ENCODE peak calls at places on chromosomes 1 and 21, in five cellular contexts. One of them, this sample, is unnamed.

GRCh38 chr1:234777850-234778214 is 167.9 kb upstream of the IRF2BP2 start:
- DNase-seq in tibial artery: no peak
- DNase-seq in neural progenitor cell: no peak
- DNase-seq in OCI-LY7: no peak
- DNase-seq in prostate gland: no peak
- DNase-seq in this sample: no peak

GRCh38 chr1:93839307-93839706 is 39.7 kb downstream of the DNTTIP2 start:
- DNase-seq in neural progenitor cell: no peak
- DNase-seq in OCI-LY7: no peak
- DNase-seq in tibial artery: no peak
- DNase-seq in prostate gland: no peak
- DNase-seq in this sample: no peak

GRCh38 chr1:234861761-234862160 is 251.8 kb upstream of the IRF2BP2 start:
- DNase-seq in prostate gland: no peak
- DNase-seq in tibial artery: no peak
- DNase-seq in neural progenitor cell: no peak
- DNase-seq in OCI-LY7: no peak
- DNase-seq in this sample: no peak

GRCh38 chr1:194342484-194343262 is 1156.3 kb upstream of the B3GALT2 start:
- DNase-seq in prostate gland: no peak
- DNase-seq in OCI-LY7: peak; percentile 59
- DNase-seq in neural progenitor cell: peak; percentile 68
- DNase-seq in tibial artery: no peak
- DNase-seq in this sample: no peak

GRCh38 chr1:173862769-173863223 is 5.0 kb downstream of the GAS5 start:
- DNase-seq in tibial artery: no peak
- DNase-seq in prostate gland: no peak
- DNase-seq in OCI-LY7: peak; percentile 22
- DNase-seq in neural progenitor cell: no peak
- DNase-seq in this sample: no peak

GRCh38 chr1:187513190-187513589 is 684.4 kb downstream of the PLA2G4A start:
- DNase-seq in tibial artery: no peak
- DNase-seq in prostate gland: no peak
- DNase-seq in neural progenitor cell: no peak
- DNase-seq in OCI-LY7: no peak
- DNase-seq in this sample: no peak

GRCh38 chr1:31434101-31434871 is 21.3 kb downstream of the SERINC2 start:
- DNase-seq in prostate gland: no peak
- DNase-seq in OCI-LY7: no peak
- DNase-seq in neural progenitor cell: peak; percentile 14
- DNase-seq in tibial artery: peak; percentile 59
- DNase-seq in this sample: no peak

GRCh38 chr1:224459051-224459450 is 24.5 kb upstream of the WDR26 start:
- DNase-seq in prostate gland: no peak
- DNase-seq in OCI-LY7: no peak
- DNase-seq in tibial artery: no peak
- DNase-seq in neural progenitor cell: no peak
- DNase-seq in this sample: no peak

GRCh38 chr1:116493484-116494350 is 77.1 kb downstream of the CD58 start:
- DNase-seq in prostate gland: no peak
- DNase-seq in OCI-LY7: no peak
- DNase-seq in neural progenitor cell: no peak
- DNase-seq in tibial artery: no peak
- DNase-seq in this sample: no peak

GRCh38 chr1:14140800-14141526 is 441.0 kb downstream of the PRDM2 start:
- DNase-seq in tibial artery: peak; percentile 80
- DNase-seq in neural progenitor cell: no peak
- DNase-seq in OCI-LY7: no peak
- DNase-seq in prostate gland: peak; percentile 64
- DNase-seq in this sample: no peak

GRCh38 chr1:115545791-115546733 is 95.7 kb upstream of the VANGL1 start:
- DNase-seq in prostate gland: peak; percentile 30
- DNase-seq in tibial artery: peak; percentile 68
- DNase-seq in OCI-LY7: no peak
- DNase-seq in neural progenitor cell: peak; percentile 65
- DNase-seq in this sample: no peak

GRCh38 chr21:42317341-42317741 is 2.1 kb upstream of the TFF3 start:
- DNase-seq in tibial artery: no peak
- DNase-seq in neural progenitor cell: no peak
- DNase-seq in OCI-LY7: no peak
- DNase-seq in prostate gland: no peak
- DNase-seq in this sample: no peak

GRCh38 chr1:46342084-46342656 is 1.6 kb downstream of the NSUN4 start:
- DNase-seq in OCI-LY7: peak; percentile 46
- DNase-seq in prostate gland: no peak
- DNase-seq in neural progenitor cell: peak; percentile 15
- DNase-seq in tibial artery: no peak
- DNase-seq in this sample: no peak

GRCh38 chr1:241499910-241500309 is 19.6 kb downstream of the FH start:
- DNase-seq in prostate gland: no peak
- DNase-seq in OCI-LY7: peak; percentile 12
- DNase-seq in neural progenitor cell: peak; percentile 50
- DNase-seq in tibial artery: no peak
- DNase-seq in this sample: no peak

GRCh38 chr1:181987334-181987870 is 74.1 kb downstream of the ZNF648 start:
- DNase-seq in tibial artery: no peak
- DNase-seq in prostate gland: no peak
- DNase-seq in neural progenitor cell: no peak
- DNase-seq in OCI-LY7: no peak
- DNase-seq in this sample: no peak

GRCh38 chr1:3772715-3773571 is at the start of gene SMIM1:
- DNase-seq in prostate gland: no peak
- DNase-seq in neural progenitor cell: no peak
- DNase-seq in OCI-LY7: no peak
- DNase-seq in tibial artery: no peak
- DNase-seq in this sample: no peak

GRCh38 chr1:11045428-11046269 is 1.4 kb downstream of the MASP2 start:
- DNase-seq in prostate gland: no peak
- DNase-seq in OCI-LY7: no peak
- DNase-seq in neural progenitor cell: peak; percentile 75
- DNase-seq in tibial artery: no peak
- DNase-seq in this sample: no peak

GRCh38 chr21:25582888-25583287 is 24.4 kb downstream of the MRPL39 start:
- DNase-seq in neural progenitor cell: no peak
- DNase-seq in tibial artery: no peak
- DNase-seq in OCI-LY7: no peak
- DNase-seq in prostate gland: no peak
- DNase-seq in this sample: no peak

GRCh38 chr1:191690931-191691330 is 467.3 kb upstream of the RGS18 start:
- DNase-seq in tibial artery: no peak
- DNase-seq in neural progenitor cell: no peak
- DNase-seq in OCI-LY7: no peak
- DNase-seq in prostate gland: no peak
- DNase-seq in this sample: no peak

GRCh38 chr1:72007312-72007711 is 275.0 kb downstream of the NEGR1 start:
- DNase-seq in OCI-LY7: no peak
- DNase-seq in tibial artery: no peak
- DNase-seq in neural progenitor cell: no peak
- DNase-seq in prostate gland: no peak
- DNase-seq in this sample: no peak

GRCh38 chr1:25641931-25642611 is 25.5 kb downstream of the MAN1C1 start:
- DNase-seq in OCI-LY7: no peak
- DNase-seq in prostate gland: no peak
- DNase-seq in tibial artery: no peak
- DNase-seq in neural progenitor cell: no peak
- DNase-seq in this sample: no peak

GRCh38 chr1:154697710-154698109 is 89.7 kb upstream of the ADAR start:
- DNase-seq in tibial artery: no peak
- DNase-seq in neural progenitor cell: no peak
- DNase-seq in OCI-LY7: no peak
- DNase-seq in prostate gland: no peak
- DNase-seq in this sample: no peak

GRCh38 chr1:55212349-55213028 is 2.7 kb downstream of the USP24 start:
- DNase-seq in neural progenitor cell: no peak
- DNase-seq in OCI-LY7: peak; percentile 29
- DNase-seq in tibial artery: no peak
- DNase-seq in prostate gland: no peak
- DNase-seq in this sample: no peak

DNA sequence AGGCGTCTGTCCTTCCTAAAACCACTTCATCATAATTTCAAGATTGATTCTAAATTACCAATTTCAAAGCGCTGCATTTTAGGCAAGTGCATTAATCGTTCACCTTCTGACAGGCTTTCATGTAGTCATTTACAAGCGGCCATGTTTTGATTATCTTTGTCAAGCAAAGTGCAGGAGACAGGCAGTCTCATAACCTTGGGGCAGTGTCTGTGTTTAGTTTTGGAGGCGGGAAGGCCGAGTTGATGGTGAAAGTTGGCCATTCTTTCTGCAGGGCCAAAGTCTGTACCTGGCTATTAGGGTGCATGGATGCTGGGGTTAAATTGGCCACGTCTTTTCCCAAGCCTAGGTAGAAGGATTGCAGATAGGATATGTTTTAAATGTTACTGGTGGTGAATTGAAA is 2.9 kb downstream of the AGPAT3 start:
- DNase-seq in tibial artery: no peak
- DNase-seq in prostate gland: no peak
- DNase-seq in OCI-LY7: no peak
- DNase-seq in neural progenitor cell: no peak
- DNase-seq in this sample: no peak
- H3K27ac ChIP-seq in tibial artery: no peak overlapping the region
- H3K27ac ChIP-seq in prostate gland: no peak overlapping the region
- H3K27ac ChIP-seq in OCI-LY7: no peak overlapping the region
- H3K27ac ChIP-seq in neural progenitor cell: no peak overlapping the region
- H3K27ac ChIP-seq in this sample: no peak overlapping the region

DNA sequence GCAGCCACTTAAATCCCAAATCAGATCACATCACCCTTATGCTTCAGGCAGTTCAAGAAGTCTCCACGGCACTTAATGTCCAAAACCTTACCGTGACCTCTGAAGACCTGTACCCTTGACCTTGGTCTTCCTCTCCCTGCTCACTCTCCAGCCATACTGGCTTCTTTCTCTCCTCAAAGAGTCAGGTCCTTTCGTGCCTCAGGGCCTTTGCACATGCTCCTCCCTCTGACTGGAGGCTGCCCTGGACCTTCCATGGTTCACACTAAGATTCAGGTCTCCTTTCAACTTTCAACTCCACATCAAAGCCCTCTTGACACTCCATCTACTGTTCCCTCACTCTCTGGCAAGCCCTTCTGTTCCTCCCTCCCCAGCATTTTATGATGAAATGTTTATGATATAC is 289.9 kb upstream of the VAMP3 start:
- DNase-seq in prostate gland: no peak
- DNase-seq in neural progenitor cell: no peak
- DNase-seq in OCI-LY7: no peak
- DNase-seq in tibial artery: no peak
- DNase-seq in this sample: no peak
- H3K4me1 ChIP-seq in prostate gland: no peaks in the 10 kb centered on the region
- H3K4me1 ChIP-seq in neural progenitor cell: peaks cover 21% of the 10 kb centered on the region
- H3K4me1 ChIP-seq in OCI-LY7: no peaks in the 10 kb centered on the region
- H3K4me1 ChIP-seq in tibial artery: peaks cover 4% of the 10 kb centered on the region
- H3K4me1 ChIP-seq in this sample: no peaks in the 10 kb centered on the region

GRCh38 chr1:152473887-152474537 is 36.6 kb upstream of the LCE5A start:
- DNase-seq in neural progenitor cell: no peak
- DNase-seq in OCI-LY7: no peak
- DNase-seq in tibial artery: no peak
- DNase-seq in prostate gland: no peak
- DNase-seq in this sample: no peak
- H3K9me3 ChIP-seq in neural progenitor cell: peaks cover 20% of the 10 kb centered on the region
- H3K9me3 ChIP-seq in OCI-LY7: peaks cover 12% of the 10 kb centered on the region
- H3K9me3 ChIP-seq in tibial artery: no peaks in the 10 kb centered on the region
- H3K9me3 ChIP-seq in prostate gland: no peaks in the 10 kb centered on the region
- H3K9me3 ChIP-seq in this sample: no peaks in the 10 kb centered on the region

DNA sequence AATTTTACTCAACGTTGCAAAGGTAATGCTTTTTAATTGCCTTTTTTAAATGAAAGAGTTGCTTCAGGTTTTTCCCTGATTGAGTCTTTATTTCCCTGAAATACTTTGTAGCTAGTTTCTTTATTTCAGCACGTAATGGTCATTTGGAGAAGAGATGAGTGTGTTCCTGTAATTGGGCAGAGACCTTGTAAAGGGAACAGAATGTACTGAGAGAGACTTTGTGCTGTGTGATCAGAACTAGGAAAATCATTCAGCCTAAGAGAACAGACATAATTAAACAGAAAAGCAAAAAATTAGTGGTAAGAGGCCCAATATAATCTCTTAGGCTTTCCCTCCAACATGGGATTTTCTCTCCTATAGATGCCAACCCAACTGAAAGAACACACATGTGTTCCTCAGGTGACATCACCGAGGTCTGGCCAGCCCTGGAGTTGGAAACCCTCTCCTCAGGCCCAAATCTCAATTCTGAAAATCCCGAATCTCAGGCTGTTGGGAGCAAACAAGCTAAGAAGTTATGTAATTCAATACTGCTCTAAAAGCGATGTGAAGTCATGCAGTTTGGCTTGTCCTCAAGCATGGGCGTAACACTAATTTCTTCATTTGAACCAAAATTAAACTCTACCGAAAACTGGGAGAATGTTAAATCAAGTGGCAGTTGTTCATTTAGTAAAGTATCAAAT is 102.0 kb downstream of the TGFB2 start:
- DNase-seq in neural progenitor cell: no peak
- DNase-seq in prostate gland: no peak
- DNase-seq in tibial artery: no peak
- DNase-seq in OCI-LY7: no peak
- DNase-seq in this sample: no peak
- H3K27ac ChIP-seq in neural progenitor cell: no peak overlapping the region
- H3K27ac ChIP-seq in prostate gland: peak overlapping the region; percentile 48
- H3K27ac ChIP-seq in tibial artery: peak overlapping the region; percentile 47
- H3K27ac ChIP-seq in OCI-LY7: no peak overlapping the region
- H3K27ac ChIP-seq in this sample: no peak overlapping the region

GRCh38 chr1:117629625-117630422 is 24.0 kb downstream of the TENT5C start:
- DNase-seq in tibial artery: no peak
- DNase-seq in neural progenitor cell: no peak
- DNase-seq in prostate gland: no peak
- DNase-seq in OCI-LY7: peak; percentile 77
- DNase-seq in this sample: no peak
- H3K4me1 ChIP-seq in tibial artery: peaks cover 17% of the 10 kb centered on the region
- H3K4me1 ChIP-seq in neural progenitor cell: no peaks in the 10 kb centered on the region
- H3K4me1 ChIP-seq in prostate gland: no peaks in the 10 kb centered on the region
- H3K4me1 ChIP-seq in OCI-LY7: peaks cover 96% of the 10 kb centered on the region
- H3K4me1 ChIP-seq in this sample: peaks cover 38% of the 10 kb centered on the region

GRCh38 chr1:33586111-33586510 is 113.7 kb downstream of the ZSCAN20 start:
- DNase-seq in tibial artery: no peak
- DNase-seq in prostate gland: no peak
- DNase-seq in OCI-LY7: no peak
- DNase-seq in neural progenitor cell: no peak
- DNase-seq in this sample: no peak
- H3K9me3 ChIP-seq in tibial artery: no peaks in the 10 kb centered on the region
- H3K9me3 ChIP-seq in prostate gland: no peaks in the 10 kb centered on the region
- H3K9me3 ChIP-seq in OCI-LY7: no peaks in the 10 kb centered on the region
- H3K9me3 ChIP-seq in neural progenitor cell: no peaks in the 10 kb centered on the region
- H3K9me3 ChIP-seq in this sample: no peaks in the 10 kb centered on the region

GRCh38 chr21:45555557-45556301 is 13.5 kb upstream of the SLC19A1 start:
- DNase-seq in OCI-LY7: peak; percentile 69
- DNase-seq in prostate gland: peak; percentile 64
- DNase-seq in neural progenitor cell: peak; percentile 92
- DNase-seq in tibial artery: peak; percentile 90
- DNase-seq in this sample: no peak
- H3K27ac ChIP-seq in OCI-LY7: no peak overlapping the region
- H3K27ac ChIP-seq in prostate gland: peak overlapping the region; percentile 69
- H3K27ac ChIP-seq in neural progenitor cell: no peak overlapping the region
- H3K27ac ChIP-seq in tibial artery: peak overlapping the region; percentile 76
- H3K27ac ChIP-seq in this sample: peak overlapping the region; percentile 15